ENCODE peak calls at places on chromosomes 16 and 17, in four cellular contexts. Y is M059J, Z is left cardiac atrium, C is substantia nigra. U is an unnamed sample.
A peak's percentile ranks its signal among the peaks of the same experiment; 100 is the strongest.

GRCh38 chr16:75535901-75536300 is at the start of gene CHST5:
- DNase-seq in Y (no peak), Z (no peak), C (no peak), U (no peak)

GRCh38 chr17:67639555-67639954 is 78.2 kb upstream of the NOL11 start:
- DNase-seq in Y (no peak), Z (peak; percentile 38), C (no peak), U (no peak)

GRCh38 chr16:58057126-58057525 is 31.6 kb downstream of the MMP15 start:
- DNase-seq in Y (no peak), Z (no peak), C (no peak), U (no peak)

GRCh38 chr17:2095536-2095910 is 40.6 kb downstream of the HIC1 start:
- DNase-seq in Y (no peak), Z (no peak), C (no peak), U (no peak)

GRCh38 chr17:39062846-39063680 is 88.4 kb downstream of the PLXDC1 start:
- DNase-seq in Y (peak; percentile 79), Z (no peak), C (no peak), U (no peak)

GRCh38 chr17:81976332-81977210 is 858 bp upstream of the ASPSCR1 start:
- DNase-seq in Y (peak; percentile 34), Z (no peak), C (no peak), U (peak; percentile 34)

GRCh38 chr16:84175351-84176081 is 11.3 kb downstream of the TAF1C start:
- DNase-seq in Y (peak; percentile 70), Z (peak; percentile 69), C (peak; percentile 7), U (no peak)

GRCh38 chr17:382644-383533 is 30.3 kb upstream of the RPH3AL start:
- DNase-seq in Y (peak; percentile 51), Z (no peak), C (no peak), U (peak; percentile 42)

GRCh38 chr16:2497116-2497630 is 16.6 kb upstream of the ATP6V0C start:
- DNase-seq in Y (no peak), Z (peak; percentile 77), C (no peak), U (peak; percentile 75)

GRCh38 chr17:48543854-48544355 is 1.0 kb downstream of the HOXB2 start:
- DNase-seq in Y (no peak), Z (no peak), C (no peak), U (peak; percentile 21)

GRCh38 chr16:58678716-58679115 is 5.9 kb downstream of the SLC38A7 start:
- DNase-seq in Y (peak; percentile 49), Z (no peak), C (peak; percentile 56), U (peak; percentile 46)

GRCh38 chr17:44830359-44831269 is 527 bp upstream of the GJC1 start:
- DNase-seq in Y (peak; percentile 28), Z (peak; percentile 34), C (no peak), U (peak; percentile 32)

GRCh38 chr16:74503412-74503811 is 82.1 kb upstream of the CLEC18B start:
- DNase-seq in Y (no peak), Z (no peak), C (no peak), U (no peak)

GRCh38 chr17:35460354-35460851 is 11.8 kb upstream of the SLFN13 start:
- DNase-seq in Y (peak; percentile 42), Z (peak; percentile 45), C (no peak), U (peak; percentile 13)

GRCh38 chr17:7020894-7021664 is 1.8 kb upstream of the BCL6B start:
- DNase-seq in Y (no peak), Z (no peak), C (no peak), U (no peak)

GRCh38 chr17:11969565-11969964 is 27.7 kb downstream of the ZNF18 start:
- DNase-seq in Y (no peak), Z (no peak), C (no peak), U (no peak)

GRCh38 chr17:4600563-4600962 is 16.2 kb downstream of the SMTNL2 start:
- DNase-seq in Y (no peak), Z (no peak), C (no peak), U (peak; percentile 71)

GRCh38 chr17:3546997-3547396 is 10.6 kb downstream of the TRPV3 start:
- DNase-seq in Y (no peak), Z (no peak), C (no peak), U (no peak)

GRCh38 chr17:77329741-77330531 is 189.2 kb downstream of the SEC14L1 start:
- DNase-seq in Y (no peak), Z (no peak), C (no peak), U (no peak)

GRCh38 chr16:1612320-1613111 is at the start of gene CRAMP1:
- DNase-seq in Y (peak; percentile 28), Z (no peak), C (no peak), U (peak; percentile 29)

GRCh38 chr16:75113046-75113491 is 3.5 kb downstream of the LDHD start:
- DNase-seq in Y (no peak), Z (no peak), C (no peak), U (no peak)

GRCh38 chr16:81471882-81472281 is 27.3 kb downstream of the CMIP start:
- DNase-seq in Y (no peak), Z (no peak), C (no peak), U (no peak)

GRCh38 chr16:57882797-57883196 is 80.5 kb upstream of the KIFC3 start:
- DNase-seq in Y (peak; percentile 40), Z (no peak), C (no peak), U (no peak)